ENCODE peak calls at places on chromosomes 11 and 22, in four cellular contexts. One of them, this sample, is unnamed.

GRCh38 chr11:58898106-58898505 is 41.2 kb upstream of the GLYATL1 start:
- DNase-seq in RWPE1: no peak
- DNase-seq in neuronal stem cell: no peak
- DNase-seq in A549: no peak
- DNase-seq in this sample: no peak

GRCh38 chr22:43099095-43099494 is 9.9 kb upstream of the TTLL1 start:
- DNase-seq in A549: no peak
- DNase-seq in RWPE1: no peak
- DNase-seq in neuronal stem cell: no peak
- DNase-seq in this sample: no peak

GRCh38 chr11:46006418-46007070 is 84.1 kb downstream of the LARGE2 start:
- DNase-seq in A549: peak
- DNase-seq in neuronal stem cell: peak
- DNase-seq in RWPE1: peak
- DNase-seq in this sample: peak

GRCh38 chr11:44451706-44452105 is 113.8 kb upstream of the CD82 start:
- DNase-seq in A549: no peak
- DNase-seq in RWPE1: no peak
- DNase-seq in neuronal stem cell: no peak
- DNase-seq in this sample: no peak

GRCh38 chr11:2912498-2912897 is 16.7 kb downstream of the PHLDA2 start:
- DNase-seq in A549: peak
- DNase-seq in neuronal stem cell: no peak
- DNase-seq in RWPE1: peak
- DNase-seq in this sample: peak

GRCh38 chr11:26834601-26835000 is 112.7 kb upstream of the SLC5A12 start:
- DNase-seq in RWPE1: no peak
- DNase-seq in A549: no peak
- DNase-seq in neuronal stem cell: no peak
- DNase-seq in this sample: no peak

GRCh38 chr22:39466228-39467006 is 9.6 kb downstream of the MGAT3 start:
- DNase-seq in neuronal stem cell: no peak
- DNase-seq in A549: no peak
- DNase-seq in RWPE1: no peak
- DNase-seq in this sample: no peak

GRCh38 chr11:8098879-8099278 is 17.9 kb downstream of the TUB start:
- DNase-seq in neuronal stem cell: no peak
- DNase-seq in RWPE1: no peak
- DNase-seq in A549: no peak
- DNase-seq in this sample: no peak

GRCh38 chr11:89633125-89633695 is 76.9 kb upstream of the TRIM77 start:
- DNase-seq in neuronal stem cell: no peak
- DNase-seq in RWPE1: no peak
- DNase-seq in A549: no peak
- DNase-seq in this sample: no peak

GRCh38 chr22:23565942-23566715 is 14.0 kb downstream of the IGLL1 start:
- DNase-seq in neuronal stem cell: peak
- DNase-seq in A549: no peak
- DNase-seq in RWPE1: no peak
- DNase-seq in this sample: no peak

GRCh38 chr11:69311767-69312385 is 17.9 kb downstream of the MYEOV start:
- DNase-seq in RWPE1: no peak
- DNase-seq in A549: no peak
- DNase-seq in neuronal stem cell: no peak
- DNase-seq in this sample: no peak
- H3K27ac ChIP-seq in RWPE1: no peak
- H3K27ac ChIP-seq in A549: no peak
- H3K27ac ChIP-seq in neuronal stem cell: no peak
- H3K27ac ChIP-seq in this sample: no peak

GRCh38 chr11:85960678-85961077 is 105.5 kb downstream of the CCDC83 start:
- DNase-seq in neuronal stem cell: no peak
- DNase-seq in RWPE1: no peak
- DNase-seq in A549: no peak
- DNase-seq in this sample: no peak
- H3K27ac ChIP-seq in neuronal stem cell: no peak
- H3K27ac ChIP-seq in RWPE1: no peak
- H3K27ac ChIP-seq in A549: no peak
- H3K27ac ChIP-seq in this sample: no peak

GRCh38 chr11:77151804-77152513 is 23.9 kb downstream of the MYO7A start:
- DNase-seq in RWPE1: no peak
- DNase-seq in A549: no peak
- DNase-seq in neuronal stem cell: no peak
- DNase-seq in this sample: no peak
- H3K27ac ChIP-seq in RWPE1: no peak
- H3K27ac ChIP-seq in A549: no peak
- H3K27ac ChIP-seq in neuronal stem cell: no peak
- H3K27ac ChIP-seq in this sample: no peak

GRCh38 chr11:14345668-14346067 is 13.3 kb downstream of the RRAS2 start:
- DNase-seq in A549: no peak
- DNase-seq in neuronal stem cell: no peak
- DNase-seq in RWPE1: no peak
- DNase-seq in this sample: no peak

GRCh38 chr11:14347991-14348390 is 11.0 kb downstream of the RRAS2 start:
- DNase-seq in neuronal stem cell: no peak
- DNase-seq in RWPE1: no peak
- DNase-seq in A549: no peak
- DNase-seq in this sample: no peak

GRCh38 chr11:14342906-14343305 is 16.1 kb downstream of the RRAS2 start:
- DNase-seq in A549: no peak
- DNase-seq in RWPE1: no peak
- DNase-seq in neuronal stem cell: no peak
- DNase-seq in this sample: no peak

GRCh38 chr11:14347494-14347893 is 11.5 kb downstream of the RRAS2 start:
- DNase-seq in neuronal stem cell: no peak
- DNase-seq in RWPE1: no peak
- DNase-seq in A549: no peak
- DNase-seq in this sample: no peak

GRCh38 chr11:14346303-14346702 is 12.7 kb downstream of the RRAS2 start:
- DNase-seq in neuronal stem cell: no peak
- DNase-seq in A549: no peak
- DNase-seq in RWPE1: no peak
- DNase-seq in this sample: no peak
- H3K27ac ChIP-seq in neuronal stem cell: no peak
- H3K27ac ChIP-seq in A549: no peak
- H3K27ac ChIP-seq in RWPE1: no peak
- H3K27ac ChIP-seq in this sample: peak

DNA sequence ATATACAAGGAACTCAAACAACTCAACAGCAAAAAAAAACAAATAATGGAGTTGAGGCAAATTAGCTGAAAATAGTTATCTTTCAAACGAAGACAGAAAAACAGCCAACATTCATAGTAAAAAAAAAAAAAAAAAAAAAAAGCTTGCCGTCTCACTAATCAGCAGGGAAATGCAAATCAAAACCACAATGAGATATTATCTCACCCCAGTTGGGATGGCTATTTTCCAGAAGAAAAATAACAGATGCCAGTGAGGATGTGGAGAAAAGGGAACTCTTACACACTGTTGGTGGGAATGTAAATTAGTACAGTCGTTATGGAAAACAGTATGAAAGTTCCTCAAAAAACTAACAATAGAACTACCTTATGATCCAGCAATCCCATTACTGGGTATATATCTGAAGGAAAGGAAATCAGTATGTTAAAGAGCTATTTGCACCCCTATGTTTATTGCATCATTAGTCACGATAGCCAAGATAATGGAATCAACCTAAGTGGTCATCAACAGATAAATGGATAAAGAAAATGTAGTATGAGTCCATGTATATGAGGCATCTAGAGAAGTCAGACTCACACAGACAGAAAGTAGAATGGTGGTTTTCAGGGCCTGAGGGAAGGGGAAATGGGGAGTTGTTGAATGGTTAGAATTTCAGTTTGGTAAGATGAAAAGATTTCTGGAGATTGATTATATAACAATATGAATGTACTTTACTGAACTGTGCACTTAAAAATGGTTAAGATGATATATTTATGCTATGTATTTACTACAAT is 56.0 kb downstream of the USP35 start:
- DNase-seq in neuronal stem cell: no peak
- DNase-seq in A549: no peak
- DNase-seq in RWPE1: no peak
- DNase-seq in this sample: no peak
- H3K27ac ChIP-seq in neuronal stem cell: no peak
- H3K27ac ChIP-seq in A549: no peak
- H3K27ac ChIP-seq in RWPE1: no peak
- H3K27ac ChIP-seq in this sample: no peak

GRCh38 chr22:45526768-45527360 is 24.2 kb downstream of the FBLN1 start:
- DNase-seq in neuronal stem cell: no peak
- DNase-seq in RWPE1: no peak
- DNase-seq in A549: no peak
- DNase-seq in this sample: no peak
- H3K27ac ChIP-seq in neuronal stem cell: no peak
- H3K27ac ChIP-seq in RWPE1: peak
- H3K27ac ChIP-seq in A549: no peak
- H3K27ac ChIP-seq in this sample: no peak

GRCh38 chr11:29300441-29300840 is 716.4 kb downstream of the KCNA4 start:
- DNase-seq in RWPE1: peak
- DNase-seq in neuronal stem cell: no peak
- DNase-seq in A549: no peak
- DNase-seq in this sample: no peak
- H3K27ac ChIP-seq in RWPE1: no peak
- H3K27ac ChIP-seq in neuronal stem cell: no peak
- H3K27ac ChIP-seq in A549: peak
- H3K27ac ChIP-seq in this sample: peak

GRCh38 chr11:130831506-130832385 is 84.5 kb downstream of the SNX19 start:
- DNase-seq in RWPE1: peak
- DNase-seq in neuronal stem cell: no peak
- DNase-seq in A549: no peak
- DNase-seq in this sample: no peak

GRCh38 chr11:130827697-130828377 is 88.4 kb downstream of the SNX19 start:
- DNase-seq in RWPE1: peak
- DNase-seq in neuronal stem cell: peak
- DNase-seq in A549: peak
- DNase-seq in this sample: peak

GRCh38 chr11:130830563-130830950 is 85.7 kb downstream of the SNX19 start:
- DNase-seq in neuronal stem cell: no peak
- DNase-seq in RWPE1: no peak
- DNase-seq in A549: no peak
- DNase-seq in this sample: no peak

GRCh38 chr11:130828741-130829140 is 87.5 kb downstream of the SNX19 start:
- DNase-seq in A549: no peak
- DNase-seq in neuronal stem cell: no peak
- DNase-seq in RWPE1: no peak
- DNase-seq in this sample: no peak

DNA sequence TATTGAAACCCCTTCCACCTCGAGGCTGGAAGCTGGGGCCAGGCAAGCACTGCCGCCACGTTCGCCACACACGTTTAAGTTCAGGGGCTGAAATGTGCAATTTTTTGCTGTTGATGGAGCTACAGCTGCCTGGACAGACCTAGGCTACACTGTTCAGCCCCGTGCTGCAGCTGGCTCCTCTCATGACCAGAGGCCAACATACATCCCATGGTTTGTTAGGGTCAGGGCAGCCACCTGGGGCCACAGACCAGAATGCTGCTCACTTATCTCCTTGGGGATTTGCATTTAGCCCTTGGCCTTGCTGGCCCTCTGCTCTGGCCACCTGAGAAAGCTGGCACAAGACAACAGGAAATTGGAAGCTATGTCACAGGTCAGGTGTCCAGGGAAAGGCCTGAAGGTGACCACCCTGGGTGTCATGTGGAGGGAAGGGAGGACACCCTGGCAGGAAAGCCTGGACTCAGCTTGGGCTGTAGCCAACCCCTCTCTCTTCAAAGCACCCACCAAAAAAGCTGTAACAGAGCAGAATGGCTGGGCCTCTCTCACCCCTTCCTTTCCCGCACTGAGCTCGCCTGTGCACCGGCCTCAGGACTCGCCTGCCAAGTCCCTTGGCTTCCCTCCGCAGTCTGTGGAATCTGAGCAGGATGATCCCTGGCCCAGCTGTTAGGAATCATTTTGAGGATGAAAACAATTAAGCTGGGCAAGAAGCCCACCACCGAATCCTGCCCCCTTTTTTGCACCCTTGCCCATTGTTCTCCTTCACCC is 86.3 kb downstream of the SNX19 start:
- DNase-seq in RWPE1: no peak
- DNase-seq in A549: no peak
- DNase-seq in neuronal stem cell: no peak
- DNase-seq in this sample: no peak
- H3K27ac ChIP-seq in RWPE1: no peak
- H3K27ac ChIP-seq in A549: no peak
- H3K27ac ChIP-seq in neuronal stem cell: no peak
- H3K27ac ChIP-seq in this sample: no peak

DNA sequence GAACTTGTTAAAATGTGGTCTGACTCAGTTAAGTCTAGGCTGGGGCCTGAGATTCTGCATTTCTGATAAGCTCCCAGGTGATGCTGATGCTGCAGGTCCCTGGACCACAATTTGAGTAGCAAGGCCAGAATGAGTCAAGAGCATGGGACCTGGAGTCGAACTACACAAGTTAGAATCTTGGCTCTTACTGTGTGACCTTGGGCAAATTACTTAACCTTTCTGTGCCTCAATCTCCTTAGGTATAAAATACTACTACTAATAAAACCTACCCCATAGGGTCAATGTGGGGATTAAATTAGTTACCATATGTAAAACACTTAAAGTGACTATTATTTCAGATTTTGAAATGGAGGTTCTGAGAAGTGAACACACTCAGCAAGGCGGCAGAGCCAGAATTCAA is 34.3 kb downstream of the GDPD5 start:
- DNase-seq in A549: no peak
- DNase-seq in RWPE1: no peak
- DNase-seq in neuronal stem cell: no peak
- DNase-seq in this sample: no peak
- H3K27ac ChIP-seq in A549: no peak
- H3K27ac ChIP-seq in RWPE1: no peak
- H3K27ac ChIP-seq in neuronal stem cell: no peak
- H3K27ac ChIP-seq in this sample: no peak

GRCh38 chr11:117200813-117201515 is 1.8 kb downstream of the TAGLN start:
- DNase-seq in A549: no peak
- DNase-seq in neuronal stem cell: no peak
- DNase-seq in RWPE1: no peak
- DNase-seq in this sample: no peak
- H3K27ac ChIP-seq in A549: no peak
- H3K27ac ChIP-seq in neuronal stem cell: no peak
- H3K27ac ChIP-seq in RWPE1: no peak
- H3K27ac ChIP-seq in this sample: no peak